ENCODE peak calls at places on chromosomes 11 and 22, in eight cellular contexts. One of them, this sample, is unnamed.

GRCh38 chr11:1511937-1512496 is 25.4 kb upstream of the MOB2 start:
- DNase-seq in AG09309: no peak
- DNase-seq in choroid plexus epithelial cell: no peak
- DNase-seq in IMR-90: no peak
- DNase-seq in psoas muscle: peak
- DNase-seq in MM.1S: no peak
- DNase-seq in mammary epithelial cell: no peak
- DNase-seq in NB4: no peak
- DNase-seq in this sample: no peak

GRCh38 chr22:49202226-49202625 is 625.4 kb downstream of the BRD1 start:
- DNase-seq in NB4: no peak
- DNase-seq in choroid plexus epithelial cell: no peak
- DNase-seq in AG09309: no peak
- DNase-seq in MM.1S: no peak
- DNase-seq in IMR-90: no peak
- DNase-seq in mammary epithelial cell: no peak
- DNase-seq in psoas muscle: no peak
- DNase-seq in this sample: no peak

GRCh38 chr11:1224491-1225385 is 1.9 kb downstream of the MUC5B start:
- DNase-seq in psoas muscle: peak
- DNase-seq in NB4: no peak
- DNase-seq in MM.1S: no peak
- DNase-seq in AG09309: no peak
- DNase-seq in choroid plexus epithelial cell: no peak
- DNase-seq in IMR-90: no peak
- DNase-seq in mammary epithelial cell: peak
- DNase-seq in this sample: no peak

GRCh38 chr11:96744697-96745096 is 354.9 kb downstream of the JRKL start:
- DNase-seq in IMR-90: peak
- DNase-seq in mammary epithelial cell: no peak
- DNase-seq in NB4: no peak
- DNase-seq in psoas muscle: no peak
- DNase-seq in MM.1S: no peak
- DNase-seq in AG09309: peak
- DNase-seq in choroid plexus epithelial cell: peak
- DNase-seq in this sample: no peak

GRCh38 chr11:1873048-1873812 is 18.5 kb downstream of the PRR33 start:
- DNase-seq in mammary epithelial cell: peak
- DNase-seq in psoas muscle: peak
- DNase-seq in AG09309: no peak
- DNase-seq in NB4: no peak
- DNase-seq in choroid plexus epithelial cell: peak
- DNase-seq in IMR-90: peak
- DNase-seq in MM.1S: no peak
- DNase-seq in this sample: no peak

GRCh38 chr11:31815743-31816466 is 4.8 kb upstream of the PAX6 start:
- DNase-seq in NB4: no peak
- DNase-seq in MM.1S: no peak
- DNase-seq in AG09309: no peak
- DNase-seq in IMR-90: no peak
- DNase-seq in choroid plexus epithelial cell: no peak
- DNase-seq in mammary epithelial cell: no peak
- DNase-seq in psoas muscle: peak
- DNase-seq in this sample: no peak

GRCh38 chr11:18853086-18853720 is 61.6 kb upstream of the PTPN5 start:
- DNase-seq in AG09309: no peak
- DNase-seq in NB4: peak
- DNase-seq in IMR-90: peak
- DNase-seq in mammary epithelial cell: peak
- DNase-seq in choroid plexus epithelial cell: peak
- DNase-seq in MM.1S: peak
- DNase-seq in psoas muscle: no peak
- DNase-seq in this sample: peak

GRCh38 chr11:134244593-134244992 is 8.6 kb downstream of the THYN1 start:
- DNase-seq in psoas muscle: no peak
- DNase-seq in mammary epithelial cell: no peak
- DNase-seq in choroid plexus epithelial cell: peak
- DNase-seq in AG09309: no peak
- DNase-seq in IMR-90: peak
- DNase-seq in NB4: peak
- DNase-seq in MM.1S: peak
- DNase-seq in this sample: peak

GRCh38 chr11:44950625-44951472 is at the start of gene TP53I11:
- DNase-seq in psoas muscle: peak
- DNase-seq in choroid plexus epithelial cell: peak
- DNase-seq in IMR-90: peak
- DNase-seq in mammary epithelial cell: peak
- DNase-seq in NB4: peak
- DNase-seq in AG09309: no peak
- DNase-seq in MM.1S: peak
- DNase-seq in this sample: no peak

GRCh38 chr11:117183724-117184349 is 5.3 kb downstream of the SIDT2 start:
- DNase-seq in MM.1S: no peak
- DNase-seq in choroid plexus epithelial cell: no peak
- DNase-seq in mammary epithelial cell: no peak
- DNase-seq in NB4: no peak
- DNase-seq in IMR-90: no peak
- DNase-seq in psoas muscle: peak
- DNase-seq in AG09309: no peak
- DNase-seq in this sample: no peak

GRCh38 chr11:6737872-6738466 is 33.8 kb downstream of the OR2AG2 start:
- DNase-seq in AG09309: peak
- DNase-seq in MM.1S: peak
- DNase-seq in IMR-90: peak
- DNase-seq in mammary epithelial cell: peak
- DNase-seq in choroid plexus epithelial cell: peak
- DNase-seq in NB4: peak
- DNase-seq in psoas muscle: no peak
- DNase-seq in this sample: peak

GRCh38 chr11:16356751-16357365 is 512 bp upstream of the SOX6 start:
- DNase-seq in AG09309: no peak
- DNase-seq in MM.1S: no peak
- DNase-seq in choroid plexus epithelial cell: no peak
- DNase-seq in psoas muscle: no peak
- DNase-seq in mammary epithelial cell: no peak
- DNase-seq in NB4: no peak
- DNase-seq in IMR-90: peak
- DNase-seq in this sample: no peak

GRCh38 chr11:11909727-11910126 is 68.0 kb downstream of the USP47 start:
- DNase-seq in MM.1S: no peak
- DNase-seq in psoas muscle: no peak
- DNase-seq in AG09309: peak
- DNase-seq in NB4: no peak
- DNase-seq in mammary epithelial cell: no peak
- DNase-seq in IMR-90: peak
- DNase-seq in choroid plexus epithelial cell: peak
- DNase-seq in this sample: no peak

GRCh38 chr11:123235117-123235686 is 40.2 kb upstream of the CLMP start:
- DNase-seq in mammary epithelial cell: no peak
- DNase-seq in AG09309: no peak
- DNase-seq in NB4: peak
- DNase-seq in psoas muscle: peak
- DNase-seq in IMR-90: no peak
- DNase-seq in choroid plexus epithelial cell: peak
- DNase-seq in MM.1S: no peak
- DNase-seq in this sample: peak

GRCh38 chr11:117279711-117280376 is 11.3 kb upstream of the BACE1-AS start:
- DNase-seq in choroid plexus epithelial cell: no peak
- DNase-seq in NB4: no peak
- DNase-seq in IMR-90: no peak
- DNase-seq in psoas muscle: no peak
- DNase-seq in MM.1S: peak
- DNase-seq in AG09309: no peak
- DNase-seq in mammary epithelial cell: no peak
- DNase-seq in this sample: no peak

GRCh38 chr11:69639843-69640242 is 1.1 kb upstream of the CCND1 start:
- DNase-seq in MM.1S: no peak
- DNase-seq in choroid plexus epithelial cell: no peak
- DNase-seq in IMR-90: no peak
- DNase-seq in mammary epithelial cell: no peak
- DNase-seq in psoas muscle: no peak
- DNase-seq in AG09309: no peak
- DNase-seq in NB4: no peak
- DNase-seq in this sample: no peak

GRCh38 chr11:69636870-69637600 is 3.9 kb upstream of the CCND1 start:
- DNase-seq in NB4: no peak
- DNase-seq in AG09309: no peak
- DNase-seq in MM.1S: no peak
- DNase-seq in choroid plexus epithelial cell: no peak
- DNase-seq in IMR-90: no peak
- DNase-seq in psoas muscle: no peak
- DNase-seq in mammary epithelial cell: no peak
- DNase-seq in this sample: no peak

GRCh38 chr11:69638941-69639681 is 1.8 kb upstream of the CCND1 start:
- DNase-seq in IMR-90: peak
- DNase-seq in AG09309: peak
- DNase-seq in NB4: peak
- DNase-seq in mammary epithelial cell: peak
- DNase-seq in psoas muscle: peak
- DNase-seq in MM.1S: peak
- DNase-seq in choroid plexus epithelial cell: peak
- DNase-seq in this sample: peak

GRCh38 chr11:69637601-69637955 is 3.4 kb upstream of the CCND1 start:
- DNase-seq in choroid plexus epithelial cell: no peak
- DNase-seq in IMR-90: no peak
- DNase-seq in NB4: no peak
- DNase-seq in AG09309: no peak
- DNase-seq in psoas muscle: no peak
- DNase-seq in mammary epithelial cell: no peak
- DNase-seq in MM.1S: no peak
- DNase-seq in this sample: no peak

DNA sequence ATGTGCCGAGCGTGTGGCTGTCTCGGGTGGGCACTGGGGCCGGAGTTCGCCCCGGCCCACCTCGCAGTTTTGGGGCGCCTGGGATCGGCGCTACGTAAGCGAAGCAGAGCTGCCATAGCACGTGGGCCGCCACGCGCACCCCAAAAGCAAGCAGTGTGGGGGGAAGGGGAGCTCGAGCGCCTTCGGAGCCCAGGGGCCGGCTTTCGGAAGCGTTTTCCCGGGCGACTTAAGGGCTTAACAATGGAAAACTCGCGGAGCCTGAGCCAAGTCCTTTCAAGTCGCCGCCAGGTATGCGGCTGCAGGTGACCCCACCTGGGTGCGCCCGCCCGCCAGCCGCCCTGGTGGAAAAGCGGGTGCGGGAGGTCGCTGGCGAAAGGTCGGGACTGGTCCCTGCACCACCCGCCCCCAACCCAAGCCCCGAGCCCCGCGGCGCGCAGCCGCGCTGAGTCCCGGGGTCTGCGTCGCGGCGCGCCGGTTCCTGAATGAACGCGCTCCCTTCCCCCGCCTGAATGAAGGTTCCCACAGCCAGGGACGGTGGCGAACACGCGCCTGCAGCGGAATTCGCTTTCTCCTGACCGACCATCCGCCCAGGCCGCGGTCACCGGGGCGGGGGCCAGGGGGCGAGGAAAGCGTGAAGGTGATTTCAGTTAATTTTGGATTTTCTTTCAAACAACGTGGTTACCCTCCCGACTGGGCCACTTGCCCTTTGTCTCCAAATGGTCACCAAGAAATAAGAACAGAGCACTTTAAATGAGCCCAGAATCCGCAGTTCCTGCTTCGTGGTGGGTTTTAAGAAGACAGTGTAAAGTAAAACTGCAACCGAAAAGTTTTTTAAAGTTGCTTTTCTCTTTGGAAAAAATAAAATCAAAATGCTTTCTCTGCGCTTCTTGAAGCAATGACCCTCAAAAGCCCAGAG is 2.7 kb upstream of the CCND1 start:
- DNase-seq in MM.1S: no peak
- DNase-seq in IMR-90: peak
- DNase-seq in NB4: peak
- DNase-seq in AG09309: no peak
- DNase-seq in choroid plexus epithelial cell: peak
- DNase-seq in psoas muscle: peak
- DNase-seq in mammary epithelial cell: peak
- DNase-seq in this sample: no peak
- H3K4me3 ChIP-seq in MM.1S: peak
- H3K4me3 ChIP-seq in IMR-90: peak
- H3K4me3 ChIP-seq in NB4: peak
- H3K4me3 ChIP-seq in AG09309: peak
- H3K4me3 ChIP-seq in choroid plexus epithelial cell: peak
- H3K4me3 ChIP-seq in psoas muscle: peak
- H3K4me3 ChIP-seq in mammary epithelial cell: peak
- H3K4me3 ChIP-seq in this sample: no peak

GRCh38 chr22:31096637-31097274 is 10.6 kb downstream of the SELENOM start:
- DNase-seq in choroid plexus epithelial cell: no peak
- DNase-seq in AG09309: no peak
- DNase-seq in IMR-90: no peak
- DNase-seq in NB4: no peak
- DNase-seq in psoas muscle: no peak
- DNase-seq in mammary epithelial cell: no peak
- DNase-seq in MM.1S: no peak
- DNase-seq in this sample: no peak
- H3K4me3 ChIP-seq in choroid plexus epithelial cell: no peak
- H3K4me3 ChIP-seq in AG09309: no peak
- H3K4me3 ChIP-seq in IMR-90: no peak
- H3K4me3 ChIP-seq in NB4: no peak
- H3K4me3 ChIP-seq in psoas muscle: no peak
- H3K4me3 ChIP-seq in mammary epithelial cell: no peak
- H3K4me3 ChIP-seq in MM.1S: no peak
- H3K4me3 ChIP-seq in this sample: no peak

GRCh38 chr22:50675553-50676199 is 3.1 kb downstream of the SHANK3 start:
- DNase-seq in IMR-90: no peak
- DNase-seq in mammary epithelial cell: no peak
- DNase-seq in choroid plexus epithelial cell: no peak
- DNase-seq in AG09309: no peak
- DNase-seq in psoas muscle: no peak
- DNase-seq in NB4: no peak
- DNase-seq in MM.1S: no peak
- DNase-seq in this sample: no peak
- H3K4me3 ChIP-seq in IMR-90: no peak
- H3K4me3 ChIP-seq in mammary epithelial cell: peak
- H3K4me3 ChIP-seq in choroid plexus epithelial cell: no peak
- H3K4me3 ChIP-seq in AG09309: no peak
- H3K4me3 ChIP-seq in psoas muscle: peak
- H3K4me3 ChIP-seq in NB4: no peak
- H3K4me3 ChIP-seq in MM.1S: no peak
- H3K4me3 ChIP-seq in this sample: no peak

DNA sequence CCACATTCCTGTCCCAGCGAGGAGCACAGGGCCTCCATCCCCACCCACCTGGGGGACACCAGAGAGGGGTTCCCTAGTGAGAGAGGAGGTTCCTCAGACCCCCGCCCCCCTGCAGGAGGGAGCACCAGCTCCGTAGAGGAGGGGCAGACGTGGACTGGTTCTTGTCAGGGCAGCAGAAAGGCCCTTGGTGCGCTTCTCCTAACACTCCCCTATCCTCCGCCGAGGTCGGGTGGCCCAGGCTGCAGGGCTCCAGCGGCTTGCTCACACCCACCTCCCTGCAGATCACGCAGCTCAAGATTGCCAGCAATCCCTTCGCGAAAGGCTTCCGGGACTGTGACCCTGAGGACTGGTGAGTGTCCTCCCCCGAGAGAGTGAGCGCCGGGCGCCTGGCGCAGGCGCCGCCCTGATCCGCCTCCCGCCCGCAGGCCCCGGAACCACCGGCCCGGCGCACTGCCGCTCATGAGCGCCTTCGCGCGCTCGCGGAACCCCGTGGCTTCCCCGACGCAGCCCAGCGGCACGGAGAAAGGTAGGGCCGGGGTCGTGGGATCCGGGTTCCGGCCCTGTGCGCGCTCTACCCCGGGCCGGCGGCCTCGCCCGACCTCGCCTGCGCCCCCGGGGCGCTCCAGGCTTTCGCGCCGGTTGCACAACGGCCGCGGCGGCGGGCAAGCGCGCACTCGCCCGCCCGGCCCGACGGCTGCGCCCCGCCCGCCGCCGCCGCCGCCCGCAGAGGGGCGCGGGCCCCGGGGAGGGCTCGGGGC is 5.1 kb downstream of the TBX1 start:
- DNase-seq in choroid plexus epithelial cell: no peak
- DNase-seq in NB4: peak
- DNase-seq in mammary epithelial cell: no peak
- DNase-seq in AG09309: no peak
- DNase-seq in psoas muscle: no peak
- DNase-seq in MM.1S: no peak
- DNase-seq in IMR-90: no peak
- DNase-seq in this sample: no peak
- H3K4me3 ChIP-seq in choroid plexus epithelial cell: no peak
- H3K4me3 ChIP-seq in NB4: peak
- H3K4me3 ChIP-seq in mammary epithelial cell: peak
- H3K4me3 ChIP-seq in AG09309: no peak
- H3K4me3 ChIP-seq in psoas muscle: peak
- H3K4me3 ChIP-seq in MM.1S: no peak
- H3K4me3 ChIP-seq in IMR-90: no peak
- H3K4me3 ChIP-seq in this sample: no peak